ENCODE peak calls at places on chromosomes 12 and 14, in eight cellular contexts. One of them, this sample, is unnamed.
A peak's percentile ranks its signal among the peaks of the same experiment; 100 is the strongest.

GRCh38 chr12:45458238-45458637 is 242.3 kb downstream of the ANO6 start:
- DNase-seq in fibroblast of lung: no peak
- DNase-seq in GM12878: no peak
- DNase-seq in endothelial cell of umbilical vein: no peak
- DNase-seq in A549: no peak
- DNase-seq in GM23248: peak; percentile 30
- DNase-seq in ovary: no peak
- DNase-seq in pancreas: no peak
- DNase-seq in this sample: no peak

GRCh38 chr12:120258323-120258896 is 7.1 kb downstream of the PXN start:
- DNase-seq in fibroblast of lung: no peak
- DNase-seq in GM12878: no peak
- DNase-seq in endothelial cell of umbilical vein: no peak
- DNase-seq in A549: no peak
- DNase-seq in GM23248: no peak
- DNase-seq in ovary: no peak
- DNase-seq in pancreas: no peak
- DNase-seq in this sample: no peak

GRCh38 chr14:67733609-67734008 is 31.9 kb downstream of the RDH12 start:
- DNase-seq in fibroblast of lung: no peak
- DNase-seq in GM12878: no peak
- DNase-seq in endothelial cell of umbilical vein: no peak
- DNase-seq in A549: no peak
- DNase-seq in GM23248: no peak
- DNase-seq in ovary: no peak
- DNase-seq in pancreas: no peak
- DNase-seq in this sample: no peak

GRCh38 chr14:44620106-44621019 is 113.3 kb upstream of the FSCB start:
- DNase-seq in fibroblast of lung: peak; percentile 16
- DNase-seq in GM12878: no peak
- DNase-seq in endothelial cell of umbilical vein: no peak
- DNase-seq in A549: no peak
- DNase-seq in GM23248: no peak
- DNase-seq in ovary: no peak
- DNase-seq in pancreas: no peak
- DNase-seq in this sample: no peak

GRCh38 chr12:32671930-32672785 is 6.9 kb upstream of the DNM1L start:
- DNase-seq in fibroblast of lung: peak; percentile 70
- DNase-seq in GM12878: no peak
- DNase-seq in endothelial cell of umbilical vein: peak; percentile 85
- DNase-seq in A549: peak; percentile 73
- DNase-seq in GM23248: peak; percentile 85
- DNase-seq in ovary: no peak
- DNase-seq in pancreas: peak; percentile 38
- DNase-seq in this sample: peak; percentile 63

GRCh38 chr14:90903101-90903500 is 86.9 kb upstream of the TTC7B start:
- DNase-seq in fibroblast of lung: peak; percentile 36
- DNase-seq in GM12878: peak; percentile 17
- DNase-seq in endothelial cell of umbilical vein: peak; percentile 72
- DNase-seq in A549: peak; percentile 63
- DNase-seq in GM23248: peak; percentile 72
- DNase-seq in ovary: peak; percentile 48
- DNase-seq in pancreas: peak; percentile 30
- DNase-seq in this sample: peak; percentile 75

GRCh38 chr12:12608557-12608957 is 3.1 kb upstream of the CREBL2 start:
- DNase-seq in fibroblast of lung: peak; percentile 8
- DNase-seq in GM12878: peak; percentile 57
- DNase-seq in endothelial cell of umbilical vein: no peak
- DNase-seq in A549: peak; percentile 68
- DNase-seq in GM23248: no peak
- DNase-seq in ovary: no peak
- DNase-seq in pancreas: no peak
- DNase-seq in this sample: peak; percentile 45

GRCh38 chr12:28222081-28222700 is 31.9 kb downstream of the CCDC91 start:
- DNase-seq in fibroblast of lung: peak; percentile 58
- DNase-seq in GM12878: no peak
- DNase-seq in endothelial cell of umbilical vein: no peak
- DNase-seq in A549: no peak
- DNase-seq in GM23248: no peak
- DNase-seq in ovary: no peak
- DNase-seq in pancreas: no peak
- DNase-seq in this sample: no peak

GRCh38 chr14:32078794-32079663 is 1.9 kb downstream of the ARHGAP5 start:
- DNase-seq in fibroblast of lung: peak; percentile 73
- DNase-seq in GM12878: no peak
- DNase-seq in endothelial cell of umbilical vein: peak; percentile 33
- DNase-seq in A549: peak; percentile 24
- DNase-seq in GM23248: peak; percentile 36
- DNase-seq in ovary: no peak
- DNase-seq in pancreas: no peak
- DNase-seq in this sample: peak; percentile 62

GRCh38 chr14:24368215-24368561 is 204 bp downstream of the NFATC4 start:
- DNase-seq in fibroblast of lung: no peak
- DNase-seq in GM12878: no peak
- DNase-seq in endothelial cell of umbilical vein: peak; percentile 9
- DNase-seq in A549: no peak
- DNase-seq in GM23248: no peak
- DNase-seq in ovary: no peak
- DNase-seq in pancreas: no peak
- DNase-seq in this sample: no peak

GRCh38 chr14:41419709-41420108 is 187.0 kb upstream of the LRFN5 start:
- DNase-seq in fibroblast of lung: no peak
- DNase-seq in GM12878: no peak
- DNase-seq in endothelial cell of umbilical vein: no peak
- DNase-seq in A549: no peak
- DNase-seq in GM23248: no peak
- DNase-seq in ovary: no peak
- DNase-seq in pancreas: no peak
- DNase-seq in this sample: no peak

GRCh38 chr14:99203080-99203479 is 68.9 kb downstream of the BCL11B start:
- DNase-seq in fibroblast of lung: no peak
- DNase-seq in GM12878: no peak
- DNase-seq in endothelial cell of umbilical vein: no peak
- DNase-seq in A549: no peak
- DNase-seq in GM23248: no peak
- DNase-seq in ovary: no peak
- DNase-seq in pancreas: no peak
- DNase-seq in this sample: no peak

GRCh38 chr12:74043343-74043742 is 494.3 kb upstream of the ATXN7L3B start:
- DNase-seq in fibroblast of lung: peak; percentile 81
- DNase-seq in GM12878: no peak
- DNase-seq in endothelial cell of umbilical vein: no peak
- DNase-seq in A549: peak; percentile 98
- DNase-seq in GM23248: peak; percentile 0
- DNase-seq in ovary: no peak
- DNase-seq in pancreas: no peak
- DNase-seq in this sample: peak; percentile 99

GRCh38 chr12:98592825-98593322 is 612 bp upstream of the SLC25A3 start:
- DNase-seq in fibroblast of lung: no peak
- DNase-seq in GM12878: no peak
- DNase-seq in endothelial cell of umbilical vein: no peak
- DNase-seq in A549: no peak
- DNase-seq in GM23248: no peak
- DNase-seq in ovary: no peak
- DNase-seq in pancreas: no peak
- DNase-seq in this sample: peak; percentile 12

GRCh38 chr12:116806845-116807440 is 68.8 kb downstream of the RNFT2 start:
- DNase-seq in fibroblast of lung: no peak
- DNase-seq in GM12878: no peak
- DNase-seq in endothelial cell of umbilical vein: no peak
- DNase-seq in A549: no peak
- DNase-seq in GM23248: no peak
- DNase-seq in ovary: no peak
- DNase-seq in pancreas: no peak
- DNase-seq in this sample: no peak

GRCh38 chr12:67940780-67941243 is 48.4 kb upstream of the IFNG-AS1 start:
- DNase-seq in fibroblast of lung: peak; percentile 68
- DNase-seq in GM12878: no peak
- DNase-seq in endothelial cell of umbilical vein: no peak
- DNase-seq in A549: peak; percentile 30
- DNase-seq in GM23248: peak; percentile 77
- DNase-seq in ovary: no peak
- DNase-seq in pancreas: no peak
- DNase-seq in this sample: peak; percentile 87

GRCh38 chr12:20194171-20194570 is 174.2 kb upstream of the PDE3A start:
- DNase-seq in fibroblast of lung: peak; percentile 27
- DNase-seq in GM12878: no peak
- DNase-seq in endothelial cell of umbilical vein: peak; percentile 30
- DNase-seq in A549: peak; percentile 48
- DNase-seq in GM23248: peak; percentile 57
- DNase-seq in ovary: no peak
- DNase-seq in pancreas: no peak
- DNase-seq in this sample: no peak

GRCh38 chr12:6890789-6891624 is 13.6 kb upstream of the LRRC23 start:
- DNase-seq in fibroblast of lung: peak; percentile 91
- DNase-seq in GM12878: peak; percentile 86
- DNase-seq in endothelial cell of umbilical vein: peak; percentile 98
- DNase-seq in A549: peak; percentile 99
- DNase-seq in GM23248: peak; percentile 100
- DNase-seq in ovary: peak; percentile 99
- DNase-seq in pancreas: peak; percentile 97
- DNase-seq in this sample: peak; percentile 93

GRCh38 chr12:65667932-65668331 is 156.4 kb upstream of the HMGA2 start:
- DNase-seq in fibroblast of lung: no peak
- DNase-seq in GM12878: no peak
- DNase-seq in endothelial cell of umbilical vein: no peak
- DNase-seq in A549: no peak
- DNase-seq in GM23248: no peak
- DNase-seq in ovary: peak; percentile 34
- DNase-seq in pancreas: no peak
- DNase-seq in this sample: no peak

GRCh38 chr14:77264466-77265186 is 6.4 kb downstream of the NGB start:
- DNase-seq in fibroblast of lung: no peak
- DNase-seq in GM12878: no peak
- DNase-seq in endothelial cell of umbilical vein: no peak
- DNase-seq in A549: no peak
- DNase-seq in GM23248: no peak
- DNase-seq in ovary: no peak
- DNase-seq in pancreas: no peak
- DNase-seq in this sample: no peak

GRCh38 chr12:51401020-51401419 is 9.8 kb upstream of the GALNT6 start:
- DNase-seq in fibroblast of lung: no peak
- DNase-seq in GM12878: no peak
- DNase-seq in endothelial cell of umbilical vein: no peak
- DNase-seq in A549: no peak
- DNase-seq in GM23248: no peak
- DNase-seq in ovary: no peak
- DNase-seq in pancreas: no peak
- DNase-seq in this sample: no peak
- H3K4me1 ChIP-seq in fibroblast of lung: no peaks in the 10 kb centered on the region
- H3K4me1 ChIP-seq in GM12878: peaks cover 4% of the 10 kb centered on the region
- H3K4me1 ChIP-seq in endothelial cell of umbilical vein: peaks cover under 1% of the 10 kb centered on the region
- H3K4me1 ChIP-seq in A549: no peaks in the 10 kb centered on the region
- H3K4me1 ChIP-seq in GM23248: no peaks in the 10 kb centered on the region
- H3K4me1 ChIP-seq in ovary: no peaks in the 10 kb centered on the region
- H3K4me1 ChIP-seq in pancreas: no peaks in the 10 kb centered on the region
- H3K4me1 ChIP-seq in this sample: no peaks in the 10 kb centered on the region

GRCh38 chr12:40768125-40768864 is 76.1 kb downstream of the CNTN1 start:
- DNase-seq in fibroblast of lung: no peak
- DNase-seq in GM12878: no peak
- DNase-seq in endothelial cell of umbilical vein: no peak
- DNase-seq in A549: no peak
- DNase-seq in GM23248: no peak
- DNase-seq in ovary: no peak
- DNase-seq in pancreas: no peak
- DNase-seq in this sample: no peak
- H3K4me1 ChIP-seq in fibroblast of lung: no peaks in the 10 kb centered on the region
- H3K4me1 ChIP-seq in GM12878: no peaks in the 10 kb centered on the region
- H3K4me1 ChIP-seq in endothelial cell of umbilical vein: no peaks in the 10 kb centered on the region
- H3K4me1 ChIP-seq in A549: no peaks in the 10 kb centered on the region
- H3K4me1 ChIP-seq in GM23248: no peaks in the 10 kb centered on the region
- H3K4me1 ChIP-seq in ovary: peaks cover 3% of the 10 kb centered on the region
- H3K4me1 ChIP-seq in pancreas: no peaks in the 10 kb centered on the region
- H3K4me1 ChIP-seq in this sample: no peaks in the 10 kb centered on the region

GRCh38 chr14:103538291-103539055 is 9.5 kb downstream of the TRMT61A start:
- DNase-seq in fibroblast of lung: no peak
- DNase-seq in GM12878: no peak
- DNase-seq in endothelial cell of umbilical vein: no peak
- DNase-seq in A549: no peak
- DNase-seq in GM23248: peak; percentile 38
- DNase-seq in ovary: peak; percentile 58
- DNase-seq in pancreas: no peak
- DNase-seq in this sample: no peak

GRCh38 chr14:103540816-103541493 is 12.0 kb downstream of the TRMT61A start:
- DNase-seq in fibroblast of lung: no peak
- DNase-seq in GM12878: no peak
- DNase-seq in endothelial cell of umbilical vein: no peak
- DNase-seq in A549: no peak
- DNase-seq in GM23248: no peak
- DNase-seq in ovary: peak; percentile 43
- DNase-seq in pancreas: no peak
- DNase-seq in this sample: no peak

GRCh38 chr14:103541494-103541943 is 12.5 kb downstream of the TRMT61A start:
- DNase-seq in fibroblast of lung: no peak
- DNase-seq in GM12878: no peak
- DNase-seq in endothelial cell of umbilical vein: no peak
- DNase-seq in A549: no peak
- DNase-seq in GM23248: no peak
- DNase-seq in ovary: peak; percentile 47
- DNase-seq in pancreas: no peak
- DNase-seq in this sample: no peak

GRCh38 chr14:103537175-103537990 is 8.4 kb downstream of the TRMT61A start:
- DNase-seq in fibroblast of lung: no peak
- DNase-seq in GM12878: no peak
- DNase-seq in endothelial cell of umbilical vein: no peak
- DNase-seq in A549: no peak
- DNase-seq in GM23248: peak; percentile 74
- DNase-seq in ovary: peak; percentile 40
- DNase-seq in pancreas: no peak
- DNase-seq in this sample: no peak

GRCh38 chr14:103539056-103539825 is 10.2 kb downstream of the TRMT61A start:
- DNase-seq in fibroblast of lung: no peak
- DNase-seq in GM12878: no peak
- DNase-seq in endothelial cell of umbilical vein: no peak
- DNase-seq in A549: no peak
- DNase-seq in GM23248: no peak
- DNase-seq in ovary: no peak
- DNase-seq in pancreas: no peak
- DNase-seq in this sample: peak; percentile 34
- H3K4me1 ChIP-seq in fibroblast of lung: peaks cover 46% of the 10 kb centered on the region
- H3K4me1 ChIP-seq in GM12878: no peaks in the 10 kb centered on the region
- H3K4me1 ChIP-seq in endothelial cell of umbilical vein: no peaks in the 10 kb centered on the region
- H3K4me1 ChIP-seq in A549: peaks cover 38% of the 10 kb centered on the region
- H3K4me1 ChIP-seq in GM23248: peaks cover 32% of the 10 kb centered on the region
- H3K4me1 ChIP-seq in ovary: peaks cover 25% of the 10 kb centered on the region
- H3K4me1 ChIP-seq in pancreas: no peaks in the 10 kb centered on the region
- H3K4me1 ChIP-seq in this sample: peaks cover 47% of the 10 kb centered on the region

DNA sequence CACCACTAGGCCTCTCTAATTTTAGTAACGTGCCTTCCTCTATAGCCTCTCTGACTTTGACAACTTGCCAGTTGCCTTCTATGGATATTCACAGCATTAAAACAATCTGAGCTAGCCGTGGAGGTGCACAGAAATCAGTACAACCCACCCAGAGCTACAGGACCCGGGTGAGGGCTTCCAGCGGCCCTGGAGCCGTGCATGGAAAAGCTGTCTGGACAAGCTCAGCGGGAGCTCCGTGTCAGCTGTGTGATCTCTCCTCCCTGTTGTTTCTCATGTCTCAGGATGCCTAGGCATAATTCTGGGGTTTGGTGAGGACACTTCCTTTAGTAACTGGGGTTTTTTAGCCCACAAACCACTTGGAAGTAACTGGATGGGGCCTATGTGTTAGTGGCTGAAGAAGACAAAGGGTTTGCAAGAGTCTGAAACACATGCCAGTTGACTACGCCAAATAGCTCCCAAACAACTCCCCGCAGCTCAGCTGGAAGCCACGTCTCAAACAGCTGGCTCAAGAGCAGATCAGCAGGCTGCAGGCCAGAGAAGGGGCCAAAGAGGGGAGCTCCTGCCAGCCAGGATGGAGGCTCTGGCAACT is 52.9 kb downstream of the SSH1 start:
- DNase-seq in fibroblast of lung: peak; percentile 93
- DNase-seq in GM12878: no peak
- DNase-seq in endothelial cell of umbilical vein: peak; percentile 62
- DNase-seq in A549: no peak
- DNase-seq in GM23248: peak; percentile 91
- DNase-seq in ovary: peak; percentile 89
- DNase-seq in pancreas: no peak
- DNase-seq in this sample: no peak
- H3K4me1 ChIP-seq in fibroblast of lung: peaks cover 43% of the 10 kb centered on the region
- H3K4me1 ChIP-seq in GM12878: peaks cover 9% of the 10 kb centered on the region
- H3K4me1 ChIP-seq in endothelial cell of umbilical vein: peaks cover 29% of the 10 kb centered on the region
- H3K4me1 ChIP-seq in A549: peaks cover 6% of the 10 kb centered on the region
- H3K4me1 ChIP-seq in GM23248: peaks cover 61% of the 10 kb centered on the region
- H3K4me1 ChIP-seq in ovary: peaks cover 14% of the 10 kb centered on the region
- H3K4me1 ChIP-seq in pancreas: no peaks in the 10 kb centered on the region
- H3K4me1 ChIP-seq in this sample: peaks cover 6% of the 10 kb centered on the region